ENCODE peak calls at places on chromosomes 2 and 18, in ten cellular contexts. U is activated T-cell treated with anti-CD3 and anti-CD28 coated beads, Interleukin-2, amount 50 U/mL, for 1 hour; P is neural crest cell; N is activated CD4-positive, alpha-beta T cell treated with anti-CD3 and anti-CD28 coated beads, Interleukin-2, amount 50 U/mL, for 48 hours; R is GM19239; L is mesothelial cell of epicardium; E is effector CD8-positive, alpha-beta T cell; V is Jurkat, Clone E6-1; O is GM23338; D is AG04449. X is an unnamed sample.
A peak's percentile ranks its signal among the peaks of the same experiment; 100 is the strongest.

GRCh38 chr18:48622911-48623431 is 84.1 kb downstream of the CTIF start:
- DNase-seq in R (no peak), O (peak; percentile 69), P (no peak), L (no peak), N (no peak), D (no peak), E (no peak), U (no peak), V (no peak), X (no peak)

GRCh38 chr2:23414876-23415275 is 29.9 kb downstream of the KLHL29 start:
- DNase-seq in N (no peak), D (no peak), U (no peak), P (no peak), R (no peak), E (no peak), L (no peak), V (no peak), O (peak; percentile 72), X (no peak)

GRCh38 chr2:138780451-138780880 is 276 bp upstream of the NXPH2 start:
- DNase-seq in E (no peak), P (peak; percentile 29), L (no peak), N (no peak), D (no peak), V (no peak), O (peak; percentile 58), U (no peak), R (no peak), X (no peak)

GRCh38 chr18:44917184-44917864 is 236.6 kb downstream of the SETBP1 start:
- DNase-seq in V (no peak), D (no peak), P (no peak), R (no peak), N (no peak), L (no peak), U (no peak), E (no peak), O (no peak), X (no peak)

GRCh38 chr2:207600211-207600610 is 25.0 kb downstream of the METTL21A start:
- DNase-seq in E (no peak), L (no peak), U (no peak), R (no peak), V (no peak), O (no peak), P (no peak), N (no peak), D (peak; percentile 53), X (no peak)

GRCh38 chr2:232342635-232343565 is 35.7 kb upstream of the ALPP start:
- DNase-seq in U (peak; percentile 8), D (no peak), L (no peak), O (no peak), P (no peak), V (no peak), E (no peak), N (no peak), R (no peak), X (no peak)

GRCh38 chr2:85935746-85936208 is 47.0 kb upstream of the ST3GAL5 start:
- DNase-seq in U (no peak), V (no peak), P (no peak), R (no peak), N (no peak), E (no peak), O (peak; percentile 76), D (no peak), L (no peak), X (no peak)

GRCh38 chr2:18630101-18630500 is 40.7 kb upstream of the NT5C1B start:
- DNase-seq in R (no peak), N (no peak), O (no peak), P (no peak), U (no peak), E (no peak), V (no peak), L (no peak), D (no peak), X (no peak)

GRCh38 chr2:98911376-98912154 is 24.5 kb downstream of the CRACDL start:
- DNase-seq in O (no peak), D (no peak), E (no peak), N (no peak), U (no peak), R (no peak), P (no peak), V (peak; percentile 38), L (no peak), X (no peak)

GRCh38 chr2:102770506-102770905 is 8.7 kb downstream of the TMEM182 start:
- DNase-seq in E (no peak), V (no peak), U (no peak), D (no peak), P (no peak), L (no peak), N (no peak), R (no peak), O (no peak), X (no peak)

GRCh38 chr2:40087927-40088326 is 308.9 kb upstream of the THUMPD2 start:
- DNase-seq in O (no peak), R (no peak), E (no peak), V (no peak), U (no peak), L (no peak), N (no peak), D (no peak), P (no peak), X (no peak)

GRCh38 chr2:238108423-238109201 is 8.5 kb downstream of the ESPNL start:
- DNase-seq in D (no peak), N (no peak), E (no peak), R (peak; percentile 62), P (no peak), L (peak; percentile 17), V (peak; percentile 77), O (peak; percentile 60), U (peak; percentile 17), X (no peak)

GRCh38 chr2:212387146-212387545 is 151.5 kb downstream of the ERBB4 start:
- DNase-seq in U (no peak), V (no peak), D (no peak), N (no peak), P (no peak), R (no peak), L (no peak), E (no peak), O (no peak), X (no peak)

GRCh38 chr2:119049968-119050657 is 108.1 kb downstream of the MARCO start:
- DNase-seq in P (no peak), E (no peak), L (no peak), N (peak; percentile 5), U (no peak), R (no peak), D (no peak), V (peak; percentile 1), O (peak; percentile 68), X (no peak)

GRCh38 chr18:78641689-78642231 is 337.9 kb upstream of the SALL3 start:
- DNase-seq in L (no peak), D (no peak), E (no peak), O (no peak), P (no peak), U (no peak), V (no peak), R (no peak), N (no peak), X (no peak)

GRCh38 chr2:168196764-168197180 is 50.6 kb downstream of the STK39 start:
- DNase-seq in E (no peak), R (no peak), D (no peak), V (no peak), N (no peak), L (no peak), U (no peak), P (no peak), O (no peak), X (no peak)

GRCh38 chr18:58761241-58761969 is 90.1 kb downstream of the MALT1 start:
- DNase-seq in D (no peak), U (no peak), R (no peak), L (no peak), N (no peak), V (no peak), P (no peak), E (no peak), O (no peak), X (no peak)

GRCh38 chr2:31275976-31276375 is 42.0 kb downstream of the EHD3 start:
- DNase-seq in O (no peak), V (no peak), L (no peak), P (no peak), U (no peak), N (no peak), E (no peak), D (no peak), R (no peak), X (no peak)

GRCh38 chr2:105449083-105449482 is 50.2 kb upstream of the FHL2 start:
- DNase-seq in P (no peak), D (no peak), V (peak; percentile 15), L (no peak), O (no peak), E (no peak), U (no peak), N (no peak), R (no peak), X (no peak)

GRCh38 chr2:235766206-235766794 is 272.5 kb downstream of the AGAP1 start:
- DNase-seq in U (no peak), V (peak; percentile 48), D (no peak), L (no peak), E (peak; percentile 14), N (peak; percentile 43), P (peak; percentile 77), O (peak; percentile 88), R (peak; percentile 62), X (peak; percentile 8)

GRCh38 chr2:151264157-151264835 is 2.6 kb upstream of the RBM43 start:
- DNase-seq in V (no peak), E (no peak), U (no peak), N (no peak), L (no peak), D (no peak), P (no peak), R (no peak), O (peak; percentile 26), X (no peak)

GRCh38 chr2:10548626-10549025 is 100.5 kb upstream of the ODC1 start:
- DNase-seq in R (no peak), V (no peak), P (no peak), U (no peak), E (no peak), O (peak; percentile 54), N (no peak), D (no peak), L (no peak), X (no peak)

GRCh38 chr2:168948621-168949212 is 47.6 kb downstream of the G6PC2 start:
- DNase-seq in V (no peak), N (no peak), P (no peak), O (peak; percentile 63), L (no peak), D (no peak), E (no peak), R (peak; percentile 2), U (no peak), X (no peak)

GRCh38 chr2:73260338-73260984 is 23.8 kb downstream of the FBXO41 start:
- DNase-seq in N (no peak), L (no peak), U (no peak), E (no peak), V (no peak), R (no peak), O (peak; percentile 80), P (peak; percentile 60), D (no peak), X (no peak)

GRCh38 chr18:76476665-76477561 is 18.1 kb downstream of the ZNF516 start:
- DNase-seq in D (peak; percentile 85), E (no peak), O (no peak), N (no peak), P (no peak), L (no peak), U (no peak), V (no peak), R (no peak), X (no peak)

GRCh38 chr18:8422391-8422790 is 186.8 kb upstream of the RAB12 start:
- DNase-seq in U (no peak), V (no peak), O (no peak), P (no peak), L (no peak), D (no peak), N (no peak), E (no peak), R (no peak), X (no peak)

GRCh38 chr2:187526776-187527175 is 27.5 kb downstream of the TFPI start:
- DNase-seq in L (no peak), P (no peak), D (no peak), V (no peak), O (no peak), N (no peak), E (no peak), R (no peak), U (no peak), X (no peak)

GRCh38 chr18:79570266-79571201 is 109.1 kb upstream of the CTDP1 start:
- DNase-seq in U (no peak), D (peak; percentile 7), P (no peak), E (no peak), O (no peak), R (no peak), N (no peak), L (peak; percentile 15), V (no peak), X (no peak)

X was measured in CD4-positive, CD25-positive, alpha-beta regulatory T cell.